ENCODE peak calls at places on chromosomes 11 and 22, in four cellular contexts. L is SK-N-SH, I is GM12878, A is K562. Z is an unnamed sample.

GRCh38 chr11:14026961-14027360 is 64.4 kb downstream of the SPON1 start:
- DNase-seq in L (no peak), I (no peak), A (no peak), Z (no peak)

GRCh38 chr22:19038164-19038546 is 84.1 kb downstream of the DGCR2 start:
- DNase-seq in L (no peak), I (no peak), A (no peak), Z (no peak)

GRCh38 chr11:31237819-31238771 is 131.4 kb downstream of the DCDC1 start:
- DNase-seq in L (no peak), I (no peak), A (no peak), Z (no peak)

GRCh38 chr11:12810497-12810896 is 136.3 kb downstream of the TEAD1 start:
- DNase-seq in L (no peak), I (no peak), A (peak), Z (no peak)

GRCh38 chr11:129880311-129880710 is 15.1 kb downstream of the NFRKB start:
- DNase-seq in L (no peak), I (no peak), A (no peak), Z (no peak)

GRCh38 chr11:1888811-1889526 is 2.7 kb downstream of the PRR33 start:
- DNase-seq in L (peak), I (no peak), A (no peak), Z (no peak)

GRCh38 chr22:47615051-47615450 is 852.6 kb downstream of the TBC1D22A start:
- DNase-seq in L (no peak), I (no peak), A (no peak), Z (no peak)

GRCh38 chr11:43735931-43736330 is 55.4 kb downstream of the HSD17B12 start:
- DNase-seq in L (no peak), I (no peak), A (no peak), Z (no peak)

GRCh38 chr22:35477911-35478582 is 62.6 kb upstream of the RASD2 start:
- DNase-seq in L (peak), I (no peak), A (peak), Z (no peak)

GRCh38 chr11:11075515-11076171 is 217.8 kb upstream of the ZBED5 start:
- DNase-seq in L (peak), I (no peak), A (no peak), Z (no peak)

GRCh38 chr11:70070736-70071135 is 7.4 kb upstream of the ANO1 start:
- DNase-seq in L (peak), I (no peak), A (no peak), Z (no peak)

GRCh38 chr11:1743587-1744136 is 6.7 kb downstream of the IFITM10 start:
- DNase-seq in L (no peak), I (no peak), A (no peak), Z (no peak)

GRCh38 chr22:20319745-20320658 is at the start of gene DGCR6L:
- DNase-seq in L (peak), I (peak), A (no peak), Z (peak)

GRCh38 chr11:122804161-122804560 is 34.1 kb upstream of the CRTAM start:
- DNase-seq in L (no peak), I (no peak), A (no peak), Z (no peak)

GRCh38 chr22:38218661-38219331 is 17.0 kb downstream of the MAFF start:
- DNase-seq in L (no peak), I (no peak), A (no peak), Z (no peak)
- TF ChIP-seq TAF1 in L (no peak), I (no peak), A (no peak), Z (no peak)

DNA sequence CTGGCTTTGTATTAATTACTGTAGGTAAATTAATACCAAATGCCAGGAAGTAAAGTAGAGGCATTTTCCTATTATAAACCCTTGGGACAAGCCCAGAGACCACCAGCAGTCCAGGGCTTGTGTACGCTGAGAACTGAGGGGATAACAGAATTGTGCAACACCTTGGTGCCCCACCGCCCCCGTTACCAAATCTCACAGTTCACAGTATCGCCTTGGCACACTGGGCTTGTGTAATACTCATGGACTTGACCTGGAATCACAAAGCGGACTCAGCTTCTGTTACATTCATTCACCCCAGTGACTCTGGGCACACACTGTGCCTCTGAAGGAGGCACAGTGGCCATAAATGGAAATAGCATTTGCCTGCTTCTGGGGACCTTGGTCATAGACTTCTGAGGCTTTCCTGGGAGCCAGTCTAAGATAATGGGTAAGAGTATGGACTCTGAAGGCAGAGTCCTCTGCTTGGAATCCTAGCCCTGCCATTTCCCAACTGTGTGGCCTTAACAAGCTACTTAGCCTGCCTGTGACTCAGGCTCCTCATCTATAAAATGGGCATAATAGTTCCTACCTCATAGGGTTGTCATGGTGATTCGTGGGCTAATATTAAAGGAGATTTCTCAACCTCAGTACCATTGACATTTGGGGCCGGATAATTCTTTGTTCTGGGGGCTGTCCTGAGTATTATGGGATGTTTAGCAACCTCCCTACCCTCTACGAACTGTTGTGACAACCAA is 53.7 kb downstream of the TIMP3 start:
- DNase-seq in L (no peak), I (no peak), A (no peak), Z (no peak)
- TF ChIP-seq POLR2AphosphoS5 in L (no peak), I (no peak), A (no peak), Z (no peak)

GRCh38 chr11:57157624-57158023 is 24.1 kb upstream of the LRRC55 start:
- DNase-seq in L (no peak), I (no peak), A (no peak), Z (no peak)
- TF ChIP-seq TAF1 in L (no peak), I (no peak), A (no peak), Z (no peak)

GRCh38 chr11:405976-406795 is 8.6 kb downstream of the SIGIRR start:
- DNase-seq in L (no peak), I (no peak), A (no peak), Z (no peak)

GRCh38 chr11:405323-405975 is 9.3 kb downstream of the SIGIRR start:
- DNase-seq in L (no peak), I (no peak), A (no peak), Z (no peak)

GRCh38 chr11:407651-408080 is 7.1 kb downstream of the SIGIRR start:
- DNase-seq in L (no peak), I (no peak), A (no peak), Z (no peak)

GRCh38 chr11:408154-409007 is 6.4 kb downstream of the SIGIRR start:
- DNase-seq in L (no peak), I (no peak), A (no peak), Z (no peak)

GRCh38 chr11:406796-407650 is 7.8 kb downstream of the SIGIRR start:
- DNase-seq in L (peak), I (peak), A (peak), Z (peak)
- TF ChIP-seq POLR2AphosphoS5 in L (no peak), I (no peak), A (no peak), Z (no peak)

DNA sequence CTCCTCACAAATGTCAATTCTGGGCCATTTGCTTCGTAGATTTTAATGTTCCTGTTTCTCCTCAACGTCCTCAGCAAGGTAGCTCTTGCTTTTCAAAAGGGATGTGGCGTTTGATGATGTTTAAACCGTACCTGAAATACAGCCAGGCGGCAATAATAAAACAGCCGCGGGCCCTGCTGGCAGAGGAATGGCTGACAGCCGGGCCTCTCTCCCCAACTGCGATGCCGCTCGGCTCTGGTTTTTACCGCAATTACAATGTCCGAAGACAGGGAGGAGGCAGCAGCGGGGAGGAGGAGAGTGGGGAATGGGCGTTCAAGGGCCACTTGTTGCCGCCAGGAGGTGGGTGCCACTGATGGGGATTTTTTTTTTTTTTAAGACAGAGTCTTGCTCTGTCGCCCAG is 27.5 kb downstream of the MACROD1 start:
- DNase-seq in L (no peak), I (no peak), A (no peak), Z (no peak)
- TF ChIP-seq TAF1 in L (no peak), I (no peak), A (no peak), Z (no peak)

GRCh38 chr11:115566185-115566765 is 62.1 kb upstream of the CADM1 start:
- DNase-seq in L (peak), I (no peak), A (no peak), Z (no peak)

GRCh38 chr11:115558635-115559034 is 54.4 kb upstream of the CADM1 start:
- DNase-seq in L (no peak), I (no peak), A (no peak), Z (no peak)

GRCh38 chr11:115555336-115556090 is 51.3 kb upstream of the CADM1 start:
- DNase-seq in L (no peak), I (no peak), A (no peak), Z (no peak)

GRCh38 chr11:115564851-115565250 is 60.6 kb upstream of the CADM1 start:
- DNase-seq in L (no peak), I (no peak), A (no peak), Z (no peak)

DNA sequence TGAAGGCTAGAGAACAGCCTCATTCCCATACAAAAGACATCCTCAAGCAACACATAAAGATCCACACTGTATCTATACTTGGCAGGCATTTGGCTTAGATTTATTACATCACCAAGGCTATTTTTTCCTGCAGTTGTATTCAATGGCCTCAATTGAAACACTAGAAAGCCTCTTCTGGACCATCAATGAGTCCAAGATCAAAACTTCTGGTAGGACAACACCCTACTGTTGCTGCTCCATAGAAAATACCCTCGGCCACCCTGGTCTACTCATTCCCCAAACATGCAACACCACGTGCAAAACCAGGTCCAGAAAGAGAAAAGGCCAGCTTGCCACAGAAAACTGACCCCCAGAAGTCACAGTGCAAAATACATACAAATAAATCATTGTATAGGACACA is 56.9 kb upstream of the CADM1 start:
- DNase-seq in L (no peak), I (no peak), A (no peak), Z (no peak)
- TF ChIP-seq POLR2AphosphoS5 in L (no peak), I (no peak), A (no peak), Z (no peak)

GRCh38 chr11:97962758-97963157 is 1058.0 kb upstream of the CNTN5 start:
- DNase-seq in L (no peak), I (no peak), A (no peak), Z (no peak)

GRCh38 chr11:97964332-97965004 is 1056.3 kb upstream of the CNTN5 start:
- DNase-seq in L (no peak), I (no peak), A (peak), Z (no peak)

GRCh38 chr11:97965849-97966646 is 1054.7 kb upstream of the CNTN5 start:
- DNase-seq in L (no peak), I (no peak), A (no peak), Z (no peak)

GRCh38 chr11:97961431-97961830 is 1059.3 kb upstream of the CNTN5 start:
- DNase-seq in L (no peak), I (no peak), A (no peak), Z (no peak)

GRCh38 chr11:97963528-97964331 is 1057.0 kb upstream of the CNTN5 start:
- DNase-seq in L (no peak), I (no peak), A (peak), Z (no peak)
- TF ChIP-seq TAF1 in L (no peak), I (no peak), A (peak), Z (no peak)

GRCh38 chr11:3906166-3906565 is 50.7 kb downstream of the STIM1 start:
- DNase-seq in L (no peak), I (no peak), A (no peak), Z (no peak)

GRCh38 chr11:3903207-3903896 is 47.9 kb downstream of the STIM1 start:
- DNase-seq in L (no peak), I (no peak), A (peak), Z (no peak)

GRCh38 chr11:3904228-3904627 is 48.8 kb downstream of the STIM1 start:
- DNase-seq in L (no peak), I (no peak), A (no peak), Z (no peak)

GRCh38 chr11:3907590-3907989 is 52.1 kb downstream of the STIM1 start:
- DNase-seq in L (no peak), I (no peak), A (no peak), Z (no peak)

GRCh38 chr11:3905080-3905953 is 49.9 kb downstream of the STIM1 start:
- DNase-seq in L (no peak), I (no peak), A (peak), Z (peak)
- TF ChIP-seq POLR2AphosphoS5 in L (no peak), I (no peak), A (no peak), Z (no peak)

GRCh38 chr11:47966621-47967020 is 13.7 kb upstream of the PTPRJ start:
- DNase-seq in L (no peak), I (no peak), A (no peak), Z (no peak)

GRCh38 chr11:47973173-47973572 is 7.2 kb upstream of the PTPRJ start:
- DNase-seq in L (no peak), I (no peak), A (no peak), Z (no peak)

GRCh38 chr11:47967577-47968230 is 12.7 kb upstream of the PTPRJ start:
- DNase-seq in L (no peak), I (no peak), A (no peak), Z (no peak)

GRCh38 chr11:47969401-47969800 is 11.0 kb upstream of the PTPRJ start:
- DNase-seq in L (no peak), I (no peak), A (no peak), Z (no peak)

GRCh38 chr11:47971501-47971900 is 8.9 kb upstream of the PTPRJ start:
- DNase-seq in L (peak), I (no peak), A (no peak), Z (no peak)
- TF ChIP-seq TAF1 in L (no peak), I (no peak), A (no peak), Z (no peak)

DNA sequence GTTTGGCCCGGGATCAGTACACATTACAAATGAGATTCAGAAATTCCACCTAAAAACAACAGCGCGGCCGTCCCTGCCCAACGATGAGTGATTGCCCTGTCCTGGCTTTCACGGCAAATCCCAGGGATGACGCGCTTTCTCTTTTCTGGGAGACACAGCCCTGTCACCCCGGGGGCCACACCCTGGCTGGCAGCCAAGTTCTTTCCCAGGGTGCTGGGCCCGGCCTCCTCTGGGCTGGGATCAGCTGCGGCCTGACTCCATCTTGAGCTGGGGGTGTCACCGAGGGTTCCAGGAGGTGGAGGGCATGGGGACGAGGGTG is 82.7 kb downstream of the FBLN1 start:
- DNase-seq in L (no peak), I (no peak), A (no peak), Z (no peak)
- TF ChIP-seq POLR2AphosphoS5 in L (no peak), I (no peak), A (no peak), Z (no peak)

Z was measured in GM12891.